ENCODE peak calls at places on chromosomes 4 and X, in six cellular contexts. T, O, X, J, P and W are unnamed samples.

GRCh38 chrX:13463608-13464007 is 105.8 kb upstream of the EGFL6 start:
- DNase-seq in T (peak; percentile 93), O (no peak), X (no peak), J (no peak), P (no peak), W (peak; percentile 56)

GRCh38 chrX:48465336-48465933 is 4.6 kb downstream of the SLC38A5 start:
- DNase-seq in T (peak; percentile 82), O (no peak), X (no peak), J (no peak), P (no peak), W (no peak)

GRCh38 chr4:138062929-138063328 is 179.2 kb downstream of the SLC7A11 start:
- DNase-seq in T (peak; percentile 60), O (no peak), X (no peak), J (no peak), P (no peak), W (no peak)

GRCh38 chrX:70960728-70961127 is 29.8 kb upstream of the SLC7A3 start:
- DNase-seq in T (peak; percentile 15), O (no peak), X (no peak), J (no peak), P (no peak), W (no peak)

GRCh38 chr4:17068396-17068795 is 170.0 kb upstream of the LDB2 start:
- DNase-seq in T (peak; percentile 29), O (no peak), X (no peak), J (no peak), P (no peak), W (no peak)

GRCh38 chrX:28851871-28852270 is 264.6 kb downstream of the IL1RAPL1 start:
- DNase-seq in T (no peak), O (no peak), X (no peak), J (no peak), P (no peak), W (no peak)

GRCh38 chr4:153152453-153153338 is 51.5 kb upstream of the TRIM2 start:
- DNase-seq in T (no peak), O (peak; percentile 43), X (peak; percentile 60), J (peak; percentile 68), P (no peak), W (peak; percentile 70)

GRCh38 chrX:142999209-142999720 is 26.5 kb upstream of the SPANXN4 start:
- DNase-seq in T (no peak), O (no peak), X (no peak), J (no peak), P (no peak), W (no peak)

GRCh38 chrX:107673933-107674479 is 45.7 kb downstream of the PRPS1 start:
- DNase-seq in T (peak; percentile 49), O (peak; percentile 56), X (peak; percentile 78), J (peak; percentile 71), P (peak; percentile 32), W (peak; percentile 86)

GRCh38 chrX:42237956-42238355 is 314.6 kb upstream of the CASK start:
- DNase-seq in T (no peak), O (no peak), X (no peak), J (no peak), P (no peak), W (no peak)

GRCh38 chr4:57098945-57099344 is 11.2 kb downstream of the IGFBP7 start:
- DNase-seq in T (no peak), O (no peak), X (no peak), J (no peak), P (no peak), W (no peak)

GRCh38 chrX:45806410-45807121 is 605.9 kb upstream of the DIPK2B start:
- DNase-seq in T (peak; percentile 37), O (no peak), X (peak; percentile 16), J (no peak), P (no peak), W (no peak)

GRCh38 chrX:110346681-110347080 is 12.0 kb upstream of the RTL9 start:
- DNase-seq in T (no peak), O (no peak), X (no peak), J (no peak), P (no peak), W (no peak)

GRCh38 chr4:88219099-88219498 is 60.7 kb upstream of the ABCG2 start:
- DNase-seq in T (peak; percentile 46), O (no peak), X (no peak), J (no peak), P (no peak), W (no peak)

GRCh38 chr4:47551682-47552081 is 66.6 kb downstream of the ATP10D start:
- DNase-seq in T (peak; percentile 75), O (no peak), X (no peak), J (no peak), P (no peak), W (no peak)

GRCh38 chr4:136644279-136644678 is 888.0 kb downstream of the PCDH18 start:
- DNase-seq in T (no peak), O (no peak), X (no peak), J (no peak), P (no peak), W (no peak)

GRCh38 chr4:61588621-61589020 is 388.5 kb downstream of the ADGRL3 start:
- DNase-seq in T (peak; percentile 23), O (no peak), X (no peak), J (no peak), P (no peak), W (no peak)

GRCh38 chr4:173731257-173731656 is 201.2 kb upstream of the HAND2 start:
- DNase-seq in T (no peak), O (no peak), X (no peak), J (no peak), P (no peak), W (no peak)

GRCh38 chr4:79364048-79364447 is 38.2 kb upstream of the NAA11 start:
- DNase-seq in T (no peak), O (no peak), X (no peak), J (no peak), P (no peak), W (no peak)

GRCh38 chr4:151719045-151719743 is 41.6 kb downstream of the GATB start:
- DNase-seq in T (no peak), O (no peak), X (no peak), J (no peak), P (no peak), W (no peak)

GRCh38 chr4:181688416-181688815 is 554.8 kb upstream of the TENM3 start:
- DNase-seq in T (no peak), O (no peak), X (no peak), J (no peak), P (no peak), W (no peak)

GRCh38 chr4:81096566-81096965 is 66.1 kb downstream of the BMP3 start:
- DNase-seq in T (no peak), O (no peak), X (no peak), J (no peak), P (no peak), W (no peak)

GRCh38 chr4:33323393-33323792 is 2603.2 kb downstream of the PCDH7 start:
- DNase-seq in T (peak; percentile 33), O (no peak), X (no peak), J (no peak), P (no peak), W (no peak)

DNA sequence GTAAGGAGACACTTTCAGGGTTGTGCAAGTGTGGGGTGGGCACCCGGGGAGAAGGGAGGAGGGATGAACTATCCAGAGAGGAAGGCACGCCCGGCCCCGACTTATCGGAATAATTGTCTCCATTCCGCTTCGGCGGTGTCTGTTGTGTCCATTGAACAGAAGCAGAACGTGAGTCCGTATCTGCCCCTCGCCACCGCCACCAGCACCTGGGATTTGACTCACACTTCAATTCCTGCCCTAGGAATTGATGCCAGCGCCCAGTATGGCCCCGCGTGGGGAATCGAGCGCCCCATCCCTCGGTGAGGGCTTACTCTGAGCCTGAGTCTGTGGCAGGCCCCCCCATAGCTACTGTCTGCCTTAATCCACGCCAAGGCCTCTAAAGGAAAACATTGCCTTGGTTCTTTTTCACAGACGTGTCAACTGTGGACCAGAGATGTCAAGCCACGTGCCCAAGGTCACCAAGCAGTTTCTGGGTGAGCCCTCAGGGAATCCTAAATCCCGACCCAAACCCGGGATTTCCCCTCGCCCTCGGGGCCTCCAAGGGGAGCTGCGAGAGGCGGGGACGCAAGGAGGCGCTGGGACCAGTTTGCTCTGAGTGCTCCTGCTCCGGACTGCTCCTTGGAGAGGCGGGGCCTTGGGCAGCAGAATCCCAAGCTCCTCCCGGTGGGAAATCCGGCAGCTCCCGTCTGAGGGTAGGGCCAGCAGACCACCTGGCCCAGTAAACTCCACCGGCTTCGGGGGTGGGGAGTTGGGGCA is 12.9 kb downstream of the MSX1 start:
- DNase-seq in T (no peak), O (no peak), X (no peak), J (no peak), P (no peak), W (no peak)
- H3K27me3 ChIP-seq in T (peaks cover 60% of the 10 kb centered on the region), O (peaks cover 32% of the 10 kb centered on the region), X (peaks cover 86% of the 10 kb centered on the region), J (no peaks in the 10 kb centered on the region), P (peaks cover 41% of the 10 kb centered on the region), W (peaks cover 94% of the 10 kb centered on the region)

DNA sequence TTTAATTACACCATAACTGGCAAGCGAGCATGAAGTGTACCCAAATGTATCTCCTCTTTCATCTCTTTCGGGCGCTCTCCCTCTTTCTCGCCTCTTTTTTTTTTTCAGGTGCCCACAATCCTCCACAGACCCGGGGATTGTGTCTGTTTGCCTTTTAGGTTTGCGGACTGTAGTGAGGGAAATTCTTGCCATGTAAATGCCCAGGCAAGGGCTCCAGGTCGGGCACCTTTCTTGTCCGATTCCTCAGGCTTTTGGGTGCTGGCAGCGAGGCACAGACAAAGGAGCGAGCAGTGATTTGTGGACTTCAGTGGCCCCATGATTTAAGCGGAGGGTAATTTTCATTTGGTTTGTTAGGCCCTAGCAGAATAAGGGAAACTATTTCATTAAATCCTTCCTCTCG is 1.1 kb upstream of the PHOX2B start:
- DNase-seq in T (no peak), O (no peak), X (no peak), J (no peak), P (no peak), W (no peak)
- H3K27me3 ChIP-seq in T (peaks cover 68% of the 10 kb centered on the region), O (peaks cover 47% of the 10 kb centered on the region), X (peaks cover 90% of the 10 kb centered on the region), J (no peaks in the 10 kb centered on the region), P (peaks cover 83% of the 10 kb centered on the region), W (peaks cover 49% of the 10 kb centered on the region)

GRCh38 chrX:47456080-47456479 is 26.9 kb downstream of the ZNF41 start:
- DNase-seq in T (no peak), O (no peak), X (no peak), J (no peak), P (no peak), W (peak; percentile 29)

GRCh38 chrX:47460561-47460960 is 22.5 kb downstream of the ZNF41 start:
- DNase-seq in T (no peak), O (no peak), X (no peak), J (no peak), P (no peak), W (no peak)

DNA sequence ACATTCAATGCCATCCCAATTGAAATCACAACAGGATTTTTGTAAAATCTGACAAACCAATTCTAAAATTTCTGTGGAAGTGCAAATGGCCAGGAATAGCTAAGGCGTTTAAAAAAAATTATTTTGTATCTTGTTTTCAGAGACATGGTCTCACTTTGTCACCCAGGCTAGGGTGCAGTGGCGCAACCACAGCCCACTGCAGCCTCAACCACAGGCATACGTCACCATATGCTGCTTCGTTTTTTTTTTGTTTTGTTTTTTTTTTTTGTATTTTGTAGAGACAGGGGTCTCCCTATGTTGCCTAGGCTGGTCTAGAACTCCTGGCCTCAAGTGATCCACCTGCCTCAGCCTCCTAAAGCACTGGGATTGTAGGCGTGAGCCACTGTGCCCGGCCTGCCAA is 24.5 kb downstream of the ZNF41 start:
- DNase-seq in T (no peak), O (no peak), X (no peak), J (no peak), P (no peak), W (no peak)
- H3K27me3 ChIP-seq in T (no peaks in the 10 kb centered on the region), O (no peaks in the 10 kb centered on the region), X (no peaks in the 10 kb centered on the region), J (no peaks in the 10 kb centered on the region), P (no peaks in the 10 kb centered on the region), W (no peaks in the 10 kb centered on the region)

DNA sequence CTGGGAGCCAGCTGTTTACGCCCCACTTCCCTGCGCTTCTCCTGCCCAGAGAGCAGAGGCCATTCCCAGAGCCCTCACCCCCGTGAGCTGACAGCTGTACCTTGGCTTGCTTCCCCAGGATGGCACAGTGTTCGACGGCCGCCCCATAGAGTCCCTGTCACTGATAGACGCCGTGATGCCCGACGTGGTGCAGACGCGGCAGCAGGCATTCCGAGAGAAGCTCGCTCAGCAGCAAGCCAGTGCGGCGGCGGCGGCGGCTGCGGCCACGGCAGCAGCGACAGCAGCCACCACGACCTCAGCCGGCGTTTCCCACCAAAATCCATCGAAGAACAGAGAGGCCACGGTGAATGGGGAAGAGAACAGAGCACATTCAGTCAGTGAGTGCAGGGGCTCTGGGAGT is 77.7 kb downstream of the GPR143 start:
- DNase-seq in T (no peak), O (no peak), X (no peak), J (no peak), P (no peak), W (no peak)
- H3K27me3 ChIP-seq in T (no peaks in the 10 kb centered on the region), O (no peaks in the 10 kb centered on the region), X (no peaks in the 10 kb centered on the region), J (no peaks in the 10 kb centered on the region), P (no peaks in the 10 kb centered on the region), W (no peaks in the 10 kb centered on the region)